ENCODE peak calls at places on chromosomes 7 and 10, in ten cellular contexts. X, Q, L, N, G, Z, O, J, V and W are unnamed samples.

GRCh38 chr7:158609313-158609974 is 21.8 kb upstream of the PTPRN2 start:
- DNase-seq in Q (no peak), G (no peak), N (no peak), X (no peak), V (no peak), L (no peak), O (no peak), J (no peak), Z (no peak), W (no peak)

GRCh38 chr10:16828731-16829175 is 11.5 kb upstream of the RSU1 start:
- DNase-seq in J (no peak), Q (no peak), L (no peak), G (no peak), N (no peak), O (no peak), V (no peak), X (peak; percentile 86), Z (peak; percentile 85), W (peak; percentile 58)

GRCh38 chr7:120992272-120993010 is 3.9 kb downstream of the CPED1 start:
- DNase-seq in X (no peak), G (no peak), J (no peak), Z (no peak), L (no peak), V (no peak), N (no peak), Q (no peak), O (no peak), W (no peak)

GRCh38 chr10:36224431-36224985 is 582.4 kb upstream of the FZD8 start:
- DNase-seq in V (no peak), O (no peak), G (no peak), X (no peak), L (peak; percentile 5), J (no peak), Q (no peak), N (no peak), Z (no peak), W (peak; percentile 96)

GRCh38 chr10:78991187-78991586 is 77.6 kb upstream of the ZMIZ1 start:
- DNase-seq in O (no peak), L (no peak), Z (peak; percentile 59), J (no peak), V (no peak), G (no peak), Q (peak; percentile 20), X (peak; percentile 48), N (no peak), W (peak; percentile 51)

GRCh38 chr7:131688738-131689661 is 132.6 kb upstream of the PODXL start:
- DNase-seq in Q (peak; percentile 35), G (peak; percentile 87), X (peak; percentile 79), L (peak; percentile 68), J (peak; percentile 51), O (peak; percentile 69), Z (peak; percentile 65), N (peak; percentile 55), V (no peak), W (peak; percentile 27)

GRCh38 chr7:115976651-115977050 is 53.9 kb downstream of the TFEC start:
- DNase-seq in J (no peak), Z (no peak), N (no peak), O (no peak), X (peak; percentile 14), L (no peak), G (no peak), V (no peak), Q (no peak), W (peak; percentile 47)

GRCh38 chr7:68857571-68857970 is 740.7 kb upstream of the AUTS2 start:
- DNase-seq in Z (no peak), O (no peak), G (no peak), J (no peak), X (no peak), N (no peak), Q (no peak), L (no peak), V (no peak), W (no peak)

GRCh38 chr7:136071106-136071505 is 93.9 kb upstream of the MTPN start:
- DNase-seq in G (no peak), V (no peak), Z (no peak), N (no peak), O (no peak), Q (no peak), J (no peak), X (no peak), L (no peak), W (peak; percentile 85)

GRCh38 chr7:14207154-14207553 is 217.7 kb upstream of the ETV1 start:
- DNase-seq in N (no peak), X (peak; percentile 41), G (no peak), Q (no peak), J (no peak), L (no peak), O (no peak), Z (no peak), V (no peak), W (peak; percentile 74)

GRCh38 chr7:102991540-102992214 is 78.9 kb downstream of the LRRC17 start:
- DNase-seq in X (peak; percentile 96), O (peak; percentile 32), V (peak; percentile 5), J (peak; percentile 88), G (no peak), Z (peak; percentile 96), L (peak; percentile 88), Q (no peak), N (no peak), W (peak; percentile 70)

GRCh38 chr10:68471586-68472408 is at the start of gene DNA2:
- DNase-seq in Z (peak; percentile 83), L (peak; percentile 61), V (peak; percentile 64), J (peak; percentile 45), Q (peak; percentile 85), X (peak; percentile 80), G (peak; percentile 95), O (peak; percentile 53), N (peak; percentile 58), W (peak; percentile 38)

GRCh38 chr10:80632742-80633141 is 95.0 kb downstream of the SH2D4B start:
- DNase-seq in V (no peak), N (no peak), Z (no peak), X (no peak), Q (no peak), L (no peak), G (no peak), J (no peak), O (no peak), W (no peak)

GRCh38 chr7:151520419-151521229 is 929 bp upstream of the RHEB start:
- DNase-seq in V (no peak), L (no peak), G (no peak), Q (peak; percentile 40), N (peak; percentile 59), X (peak; percentile 49), J (no peak), O (peak; percentile 52), Z (peak; percentile 40), W (no peak)

GRCh38 chr10:84008878-84009277 is 130.4 kb upstream of the GHITM start:
- DNase-seq in J (no peak), Z (peak; percentile 7), Q (peak; percentile 31), O (no peak), G (peak; percentile 50), X (no peak), L (peak; percentile 5), V (no peak), N (no peak), W (no peak)

GRCh38 chr7:30396379-30396778 is 82.2 kb downstream of the NOD1 start:
- DNase-seq in J (no peak), Q (no peak), G (no peak), N (no peak), Z (no peak), V (no peak), L (no peak), O (no peak), X (peak; percentile 20), W (peak; percentile 8)

GRCh38 chr7:40701836-40702551 is 567.2 kb downstream of the SUGCT start:
- DNase-seq in V (no peak), G (no peak), Z (no peak), N (no peak), Q (no peak), J (no peak), X (peak; percentile 22), O (no peak), L (peak; percentile 21), W (peak; percentile 17)

GRCh38 chr10:117762819-117763172 is 220.2 kb downstream of the EMX2 start:
- DNase-seq in O (no peak), J (peak; percentile 75), X (no peak), Z (no peak), G (no peak), L (peak; percentile 42), Q (no peak), V (no peak), N (no peak), W (no peak)

GRCh38 chr7:24075426-24075810 is 208.6 kb upstream of the NPY start:
- DNase-seq in O (no peak), X (no peak), L (no peak), N (no peak), J (no peak), V (no peak), G (no peak), Q (no peak), Z (peak; percentile 39), W (peak; percentile 65)

GRCh38 chr7:55070839-55071238 is 52.0 kb downstream of the EGFR start:
- DNase-seq in Z (no peak), V (no peak), N (no peak), X (no peak), O (no peak), Q (no peak), L (no peak), J (no peak), G (no peak), W (no peak)

GRCh38 chr7:155618708-155619633 is 25.5 kb upstream of the RBM33 start:
- DNase-seq in X (peak; percentile 43), Q (no peak), G (no peak), V (no peak), N (no peak), J (no peak), O (no peak), Z (peak; percentile 65), L (no peak), W (peak; percentile 56)

GRCh38 chr10:59176241-59177030 is at the start of gene PHYHIPL:
- DNase-seq in V (no peak), O (peak; percentile 72), Z (no peak), N (peak; percentile 77), X (peak; percentile 15), L (no peak), Q (no peak), J (no peak), G (peak; percentile 21), W (no peak)

GRCh38 chr7:77476871-77477270 is 60.2 kb upstream of the PTPN12 start:
- DNase-seq in L (no peak), N (no peak), Q (no peak), G (no peak), Z (no peak), J (no peak), V (no peak), O (no peak), X (no peak), W (no peak)